ENCODE peak calls at places on chromosomes 6 and 20, in eight cellular contexts. I is HCT116; U is left lung; N is left cardiac atrium; P is T-cell; Y is heart left ventricle; G is right cardiac atrium; X is activated naive CD8-positive, alpha-beta T cell treated with anti-CD3 and anti-CD28 coated beads, Interleukin-2, amount 10 ng/mL, durations not matched to agents 7 days and 5 days. K is an unnamed sample.

GRCh38 chr6:6569043-6569442 is 19.5 kb upstream of the LY86 start:
- ATAC-seq in I (no peak), U (no peak), N (no peak), P (no peak), Y (no peak), G (no peak), X (no peak), K (no peak)

GRCh38 chr6:42417641-42418112 is 34.0 kb downstream of the TRERF1 start:
- ATAC-seq in I (no peak), U (no peak), N (no peak), P (peak; percentile 91), Y (no peak), G (no peak), X (peak; percentile 94), K (no peak)

GRCh38 chr20:7940341-7940740 is at the start of gene HAO1:
- ATAC-seq in I (no peak), U (no peak), N (no peak), P (no peak), Y (no peak), G (no peak), X (no peak), K (no peak)

GRCh38 chr6:156943816-156944215 is 166.6 kb downstream of the ARID1B start:
- ATAC-seq in I (no peak), U (no peak), N (no peak), P (no peak), Y (no peak), G (no peak), X (no peak), K (no peak)

GRCh38 chr20:15827628-15828027 is 745.6 kb downstream of the KIF16B start:
- ATAC-seq in I (no peak), U (no peak), N (no peak), P (no peak), Y (no peak), G (no peak), X (no peak), K (no peak)

GRCh38 chr20:23048283-23049200 is 930 bp downstream of the THBD start:
- ATAC-seq in I (no peak), U (peak; percentile 55), N (peak; percentile 32), P (no peak), Y (peak; percentile 21), G (peak; percentile 33), X (peak; percentile 76), K (no peak)

GRCh38 chr6:11164717-11165646 is 53.5 kb upstream of the ERVFRD-1 start:
- ATAC-seq in I (no peak), U (no peak), N (no peak), P (no peak), Y (no peak), G (no peak), X (peak; percentile 79), K (no peak)

GRCh38 chr6:2542101-2542857 is 208.4 kb downstream of the MYLK4 start:
- ATAC-seq in I (no peak), U (peak; percentile 32), N (no peak), P (no peak), Y (no peak), G (no peak), X (no peak), K (no peak)

GRCh38 chr20:39190666-39191570 is 228.8 kb downstream of the DHX35 start:
- ATAC-seq in I (peak; percentile 73), U (peak; percentile 54), N (no peak), P (no peak), Y (no peak), G (no peak), X (no peak), K (no peak)

GRCh38 chr6:133184798-133185380 is 56.3 kb upstream of the EYA4 start:
- ATAC-seq in I (peak; percentile 57), U (no peak), N (peak; percentile 12), P (no peak), Y (no peak), G (no peak), X (no peak), K (no peak)

GRCh38 chr6:13776602-13777001 is 37.8 kb downstream of the MCUR1 start:
- ATAC-seq in I (no peak), U (no peak), N (no peak), P (no peak), Y (no peak), G (no peak), X (no peak), K (no peak)

GRCh38 chr6:147553099-147553498 is 44.6 kb downstream of the SAMD5 start:
- ATAC-seq in I (no peak), U (no peak), N (no peak), P (no peak), Y (no peak), G (no peak), X (no peak), K (no peak)

GRCh38 chr6:159959165-159959975 is 9.5 kb upstream of the IGF2R start:
- ATAC-seq in I (no peak), U (peak; percentile 62), N (no peak), P (no peak), Y (no peak), G (peak; percentile 24), X (no peak), K (peak; percentile 92)

GRCh38 chr6:115001726-115002436 is 659.1 kb upstream of the HS3ST5 start:
- ATAC-seq in I (no peak), U (no peak), N (no peak), P (no peak), Y (no peak), G (no peak), X (no peak), K (peak; percentile 34)

GRCh38 chr6:105474234-105474633 is 71.4 kb upstream of the PREP start:
- ATAC-seq in I (no peak), U (no peak), N (peak; percentile 74), P (no peak), Y (no peak), G (no peak), X (no peak), K (no peak)

GRCh38 chr6:45801471-45802289 is 214.0 kb downstream of the CLIC5 start:
- ATAC-seq in I (no peak), U (no peak), N (no peak), P (no peak), Y (no peak), G (no peak), X (peak; percentile 63), K (peak; percentile 57)

GRCh38 chr6:17484201-17484606 is 90.8 kb downstream of the CAP2 start:
- ATAC-seq in I (no peak), U (no peak), N (peak; percentile 49), P (no peak), Y (peak; percentile 63), G (peak; percentile 56), X (no peak), K (no peak)

GRCh38 chr6:16760536-16761468 is at the start of gene ATXN1:
- ATAC-seq in I (no peak), U (peak; percentile 5), N (peak; percentile 17), P (peak; percentile 7), Y (no peak), G (peak; percentile 5), X (peak; percentile 10), K (peak; percentile 4)

GRCh38 chr20:59825944-59826759 is 107.3 kb downstream of the SYCP2 start:
- ATAC-seq in I (peak; percentile 42), U (peak; percentile 89), N (peak; percentile 12), P (no peak), Y (peak; percentile 76), G (peak; percentile 70), X (no peak), K (peak; percentile 25)

GRCh38 chr6:33957391-33958207 is 153.8 kb upstream of the MLN start:
- ATAC-seq in I (no peak), U (no peak), N (no peak), P (no peak), Y (no peak), G (no peak), X (no peak), K (no peak)